ENCODE peak calls at places on chromosomes 3 and 15, in four cellular contexts. I is HS-27A, O is endothelial cell, K is fibroblast of pulmonary artery. S is an unnamed sample.

GRCh38 chr3:134602440-134602814 is 48.4 kb downstream of the KY start:
- DNase-seq in I (no peak), O (no peak), K (no peak), S (no peak)

GRCh38 chr3:49410844-49411549 is 779 bp downstream of the RHOA start:
- DNase-seq in I (no peak), O (no peak), K (no peak), S (no peak)

GRCh38 chr3:52339612-52340011 is 23.5 kb downstream of the DNAH1 start:
- DNase-seq in I (peak; percentile 42), O (peak; percentile 60), K (peak; percentile 93), S (peak; percentile 61)

GRCh38 chr3:156751461-156752025 is 74.6 kb upstream of the LEKR1 start:
- DNase-seq in I (peak; percentile 51), O (peak; percentile 47), K (peak; percentile 80), S (peak; percentile 76)

GRCh38 chr15:95626501-95627361 is 703.8 kb upstream of the NR2F2 start:
- DNase-seq in I (no peak), O (no peak), K (no peak), S (no peak)

GRCh38 chr15:95375281-95375680 is 955.2 kb upstream of the NR2F2 start:
- DNase-seq in I (no peak), O (no peak), K (no peak), S (no peak)

GRCh38 chr3:163779396-163780344 is 1298.6 kb downstream of the SI start:
- DNase-seq in I (no peak), O (no peak), K (no peak), S (no peak)

GRCh38 chr15:35519536-35520149 is 26.3 kb downstream of the DPH6 start:
- DNase-seq in I (peak; percentile 50), O (peak; percentile 4), K (peak; percentile 81), S (peak; percentile 7)

GRCh38 chr15:23422099-23422945 is 24.7 kb downstream of the GOLGA6L2 start:
- DNase-seq in I (no peak), O (no peak), K (no peak), S (no peak)

GRCh38 chr3:44902628-44903027 is 28.2 kb downstream of the TGM4 start:
- DNase-seq in I (no peak), O (no peak), K (no peak), S (no peak)

GRCh38 chr15:99584081-99584600 is 18.4 kb downstream of the MEF2A start:
- DNase-seq in I (no peak), O (no peak), K (no peak), S (no peak)

S was measured in HTR-8/SVneo.